ENCODE peak calls at places on chromosomes 6 and 20, in seven cellular contexts. I is ELF-1; M is keratinocyte; E is iris pigment epithelial cell; B is NCI-H1417; R is stimulated activated CD8-positive, alpha-beta memory T cell treated with anti-CD3 and anti-CD28 coated beads, Interleukin-12 subunit alpha, Interleukin-12 subunit beta, amount 100 ng/mL, for 4 hours; G is Calu3. H is an unnamed sample.

GRCh38 chr6:39777661-39778060 is 14.5 kb upstream of the DAAM2 start:
- DNase-seq in B (no peak), G (no peak), E (no peak), I (no peak), M (no peak), R (no peak), H (no peak)

GRCh38 chr20:45459606-45460005 is 9.9 kb upstream of the WFDC2 start:
- DNase-seq in M (no peak), E (no peak), B (no peak), I (no peak), R (no peak), G (peak; percentile 34), H (no peak)

GRCh38 chr20:34971038-34971872 is 15.6 kb downstream of the MYH7B start:
- DNase-seq in R (no peak), M (no peak), G (no peak), E (no peak), I (no peak), B (no peak), H (no peak)

GRCh38 chr6:168319279-168320051 is at the start of gene DACT2:
- DNase-seq in R (no peak), M (no peak), G (no peak), B (peak; percentile 68), E (no peak), I (no peak), H (no peak)

GRCh38 chr6:41635365-41635764 is 2.9 kb upstream of the MDFI start:
- DNase-seq in B (no peak), I (no peak), R (no peak), G (no peak), E (no peak), M (no peak), H (no peak)

GRCh38 chr20:63457737-63458136 is 14.7 kb downstream of the KCNQ2 start:
- DNase-seq in G (peak; percentile 91), I (no peak), E (no peak), B (peak; percentile 87), M (peak; percentile 32), R (no peak), H (no peak)

GRCh38 chr6:113447088-113447831 is 409.9 kb upstream of the MARCKS start:
- DNase-seq in E (peak; percentile 96), G (no peak), M (peak; percentile 73), B (no peak), R (no peak), I (no peak), H (no peak)

GRCh38 chr20:11144114-11144513 is 470.3 kb upstream of the JAG1 start:
- DNase-seq in R (no peak), M (peak; percentile 48), B (no peak), I (no peak), G (no peak), E (peak; percentile 87), H (no peak)

GRCh38 chr6:115441671-115442070 is 619.0 kb downstream of the FRK start:
- DNase-seq in G (no peak), B (no peak), I (no peak), E (no peak), M (no peak), R (no peak), H (no peak)

GRCh38 chr20:56504373-56505005 is 20.1 kb upstream of the FAM209A start:
- DNase-seq in B (no peak), R (no peak), M (no peak), I (peak; percentile 16), E (no peak), G (no peak), H (peak; percentile 37)

GRCh38 chr6:55964136-55964535 is 88.7 kb upstream of the BMP5 start:
- DNase-seq in B (no peak), E (no peak), G (no peak), M (no peak), I (no peak), R (no peak), H (no peak)

GRCh38 chr6:43875849-43876572 is 106.0 kb downstream of the VEGFA start:
- DNase-seq in E (no peak), R (no peak), B (no peak), I (no peak), G (no peak), M (no peak), H (no peak)

H was measured in H9.